ENCODE peak calls at places on chromosomes 11 and 22, in nine cellular contexts. G is heart right ventricle, D is prostate gland, O is uterus, W is AG09309, B is HL-60, P is psoas muscle, E is brain microvascular endothelial cell, L is coronary artery. R is an unnamed sample.

GRCh38 chr11:118572075-118572913 is at the start of gene ARCN1:
- DNase-seq in G (peak), D (peak), O (peak), W (no peak), B (peak), P (peak), E (peak), L (peak), R (no peak)

GRCh38 chr22:47351836-47352579 is 589.6 kb downstream of the TBC1D22A start:
- DNase-seq in G (no peak), D (no peak), O (no peak), W (no peak), B (no peak), P (no peak), E (no peak), L (peak), R (no peak)

GRCh38 chr11:37505406-37505805 is 907.4 kb upstream of the RAG2 start:
- DNase-seq in G (no peak), D (no peak), O (no peak), W (no peak), B (no peak), P (no peak), E (no peak), L (no peak), R (no peak)

GRCh38 chr11:1041936-1042608 is 5.6 kb upstream of the MUC6 start:
- DNase-seq in G (peak), D (no peak), O (no peak), W (no peak), B (no peak), P (peak), E (no peak), L (no peak), R (no peak)

GRCh38 chr11:46914363-46914762 is 4.0 kb downstream of the LRP4 start:
- DNase-seq in G (no peak), D (no peak), O (no peak), W (no peak), B (no peak), P (peak), E (peak), L (no peak), R (no peak)

GRCh38 chr11:92894197-92894596 is 75.3 kb upstream of the MTNR1B start:
- DNase-seq in G (no peak), D (no peak), O (no peak), W (no peak), B (no peak), P (no peak), E (no peak), L (no peak), R (no peak)

GRCh38 chr11:33690290-33691050 is 10.2 kb downstream of the C11orf91 start:
- DNase-seq in G (peak), D (no peak), O (peak), W (peak), B (no peak), P (peak), E (peak), L (peak), R (peak)

GRCh38 chr11:77051511-77051910 is 15.3 kb upstream of the CAPN5 start:
- DNase-seq in G (no peak), D (no peak), O (no peak), W (no peak), B (no peak), P (no peak), E (no peak), L (no peak), R (no peak)

GRCh38 chr11:117606807-117607206 is 190.2 kb downstream of the DSCAML1 start:
- DNase-seq in G (no peak), D (no peak), O (no peak), W (no peak), B (no peak), P (no peak), E (no peak), L (no peak), R (no peak)

GRCh38 chr11:36452987-36453386 is 57.1 kb downstream of the TRAF6 start:
- DNase-seq in G (no peak), D (no peak), O (no peak), W (no peak), B (no peak), P (no peak), E (no peak), L (no peak), R (no peak)

GRCh38 chr11:46050065-46050464 is 71.2 kb downstream of the PHF21A start:
- DNase-seq in G (no peak), D (peak), O (peak), W (peak), B (no peak), P (peak), E (peak), L (no peak), R (peak)

GRCh38 chr11:61671527-61671926 is 8.7 kb upstream of the DAGLA start:
- DNase-seq in G (no peak), D (no peak), O (no peak), W (no peak), B (no peak), P (no peak), E (no peak), L (no peak), R (no peak)

GRCh38 chr11:70233511-70233919 is 30.4 kb downstream of the FADD start:
- DNase-seq in G (no peak), D (no peak), O (no peak), W (peak), B (no peak), P (no peak), E (peak), L (no peak), R (peak)

GRCh38 chr11:77154381-77155081 is 26.5 kb downstream of the MYO7A start:
- DNase-seq in G (peak), D (no peak), O (no peak), W (no peak), B (peak), P (peak), E (no peak), L (no peak), R (no peak)

GRCh38 chr11:111195192-111195591 is 50.3 kb upstream of the POU2AF2 start:
- DNase-seq in G (no peak), D (no peak), O (no peak), W (no peak), B (no peak), P (no peak), E (no peak), L (no peak), R (no peak)

GRCh38 chr11:34650528-34650927 is 29.6 kb downstream of the EHF start:
- DNase-seq in G (no peak), D (no peak), O (no peak), W (no peak), B (no peak), P (no peak), E (no peak), L (no peak), R (no peak)

GRCh38 chr11:126164781-126165180 is 46.7 kb downstream of the RPUSD4 start:
- DNase-seq in G (no peak), D (no peak), O (no peak), W (no peak), B (no peak), P (no peak), E (no peak), L (no peak), R (no peak)

GRCh38 chr11:1888347-1888753 is 3.3 kb downstream of the PRR33 start:
- DNase-seq in G (peak), D (no peak), O (no peak), W (no peak), B (no peak), P (no peak), E (no peak), L (no peak), R (no peak)

GRCh38 chr11:10605941-10606381 is 37.5 kb upstream of the LYVE1 start:
- DNase-seq in G (peak), D (no peak), O (no peak), W (peak), B (peak), P (peak), E (peak), L (no peak), R (peak)

GRCh38 chr11:12537778-12538401 is 136.3 kb upstream of the TEAD1 start:
- DNase-seq in G (no peak), D (no peak), O (peak), W (no peak), B (no peak), P (peak), E (no peak), L (peak), R (no peak)

GRCh38 chr11:73381589-73381988 is 5.4 kb downstream of the RELT start:
- DNase-seq in G (no peak), D (no peak), O (no peak), W (no peak), B (no peak), P (no peak), E (no peak), L (no peak), R (no peak)

GRCh38 chr11:20156280-20156875 is 3.9 kb downstream of the DBX1 start:
- DNase-seq in G (no peak), D (no peak), O (no peak), W (no peak), B (no peak), P (peak), E (no peak), L (no peak), R (no peak)

GRCh38 chr11:116231540-116231939 is 541.2 kb downstream of the BUD13 start:
- DNase-seq in G (no peak), D (no peak), O (no peak), W (no peak), B (no peak), P (no peak), E (no peak), L (no peak), R (no peak)

GRCh38 chr22:36977401-36977861 is 41.8 kb downstream of the TST start:
- DNase-seq in G (peak), D (peak), O (peak), W (no peak), B (no peak), P (peak), E (peak), L (no peak), R (no peak)

GRCh38 chr11:19817265-19817851 is 104.7 kb downstream of the NAV2 start:
- DNase-seq in G (no peak), D (no peak), O (no peak), W (no peak), B (no peak), P (no peak), E (no peak), L (no peak), R (no peak)

GRCh38 chr11:8002676-8003075 is 15.5 kb downstream of the EIF3F start:
- DNase-seq in G (no peak), D (no peak), O (no peak), W (no peak), B (no peak), P (no peak), E (no peak), L (no peak), R (no peak)

GRCh38 chr11:113974741-113975470 is at the start of gene HTR3A:
- DNase-seq in G (peak), D (peak), O (peak), W (no peak), B (no peak), P (peak), E (no peak), L (no peak), R (no peak)

GRCh38 chr11:119339581-119340334 is 925 bp downstream of the C1QTNF5 start:
- DNase-seq in G (peak), D (no peak), O (peak), W (no peak), B (no peak), P (peak), E (no peak), L (no peak), R (no peak)

GRCh38 chr11:122105009-122105828 is 10.8 kb downstream of the BLID start:
- DNase-seq in G (no peak), D (no peak), O (no peak), W (no peak), B (no peak), P (no peak), E (no peak), L (no peak), R (no peak)

GRCh38 chr22:43126506-43127165 is 16.1 kb downstream of the BIK start:
- DNase-seq in G (no peak), D (no peak), O (no peak), W (peak), B (no peak), P (no peak), E (peak), L (no peak), R (peak)

GRCh38 chr11:11952036-11952435 is 56.4 kb downstream of the DKK3 start:
- DNase-seq in G (no peak), D (no peak), O (no peak), W (no peak), B (no peak), P (no peak), E (no peak), L (no peak), R (no peak)

GRCh38 chr11:31641477-31642062 is 132.0 kb downstream of the ELP4 start:
- DNase-seq in G (no peak), D (peak), O (no peak), W (no peak), B (no peak), P (no peak), E (no peak), L (no peak), R (no peak)

GRCh38 chr11:104672897-104673296 is 225.4 kb downstream of the CASP12 start:
- DNase-seq in G (no peak), D (no peak), O (no peak), W (no peak), B (no peak), P (no peak), E (no peak), L (no peak), R (no peak)

GRCh38 chr11:74327076-74327475 is 15.6 kb upstream of the P4HA3 start:
- DNase-seq in G (no peak), D (no peak), O (no peak), W (no peak), B (no peak), P (no peak), E (no peak), L (no peak), R (no peak)

GRCh38 chr11:63478896-63479295 is 12.1 kb downstream of the PLAAT5 start:
- DNase-seq in G (no peak), D (peak), O (peak), W (peak), B (peak), P (no peak), E (peak), L (no peak), R (peak)

GRCh38 chr11:2195756-2196088 is 24.1 kb upstream of the TH start:
- DNase-seq in G (no peak), D (no peak), O (no peak), W (no peak), B (no peak), P (no peak), E (no peak), L (no peak), R (no peak)

GRCh38 chr11:120303004-120303637 is 22.0 kb upstream of the TLCD5 start:
- DNase-seq in G (peak), D (peak), O (peak), W (peak), B (peak), P (peak), E (peak), L (no peak), R (no peak)

GRCh38 chr11:57792060-57792541 is 30.5 kb downstream of the CTNND1 start:
- DNase-seq in G (peak), D (peak), O (no peak), W (no peak), B (peak), P (peak), E (peak), L (no peak), R (no peak)

GRCh38 chr11:16807306-16807705 is 68.9 kb downstream of the C11orf58 start:
- DNase-seq in G (no peak), D (no peak), O (no peak), W (no peak), B (no peak), P (no peak), E (no peak), L (no peak), R (no peak)

GRCh38 chr22:27799334-27800249 is 2.0 kb downstream of the MN1 start:
- DNase-seq in G (peak), D (no peak), O (no peak), W (no peak), B (no peak), P (peak), E (no peak), L (no peak), R (no peak)
- H3K4me3 ChIP-seq in G (peak), D (peak), O (peak), W (peak), B (no peak), P (peak), E (peak), L (peak), R (peak)

GRCh38 chr11:18321991-18322711 is at the start of the genes GTF2H1 and HPS5:
- DNase-seq in G (peak), D (peak), O (peak), W (peak), B (peak), P (peak), E (peak), L (peak), R (peak)
- TF ChIP-seq CTCF in G (no peak), D (no peak), O (no peak), W (no peak), B (no peak), P (no peak), E (peak), L (no peak), R (no peak)

DNA sequence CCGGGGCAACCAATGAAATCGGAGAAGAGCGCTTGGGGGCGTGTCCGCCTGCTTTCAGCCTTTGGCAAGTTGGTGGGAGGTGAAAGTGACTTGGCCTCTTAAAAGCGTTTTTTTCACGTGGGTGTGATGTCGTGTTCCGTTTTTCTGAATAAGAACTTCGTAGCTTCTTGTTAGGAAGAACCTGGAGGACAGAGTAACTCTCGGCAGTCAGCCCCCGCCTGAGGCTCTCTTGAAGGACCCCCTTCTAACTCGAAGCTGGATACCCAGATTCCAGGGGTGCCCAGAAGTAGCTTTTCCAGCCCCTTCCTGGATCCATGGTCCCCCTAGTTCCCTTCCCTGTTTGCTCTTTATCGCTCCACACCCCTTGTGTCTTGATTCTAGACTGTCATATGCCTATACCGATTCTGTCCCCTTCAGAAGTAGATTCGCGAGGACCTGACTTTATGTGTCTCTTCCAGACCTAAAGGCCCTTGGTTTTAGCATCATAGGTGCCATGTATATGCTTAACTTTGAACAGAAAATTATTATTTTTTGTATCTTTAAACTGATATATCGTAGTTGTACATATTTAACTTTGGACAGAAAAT is 915 bp upstream of the OSBP start:
- DNase-seq in G (peak), D (no peak), O (no peak), W (no peak), B (no peak), P (no peak), E (no peak), L (no peak), R (no peak)
- H3K4me3 ChIP-seq in G (peak), D (peak), O (peak), W (peak), B (peak), P (peak), E (peak), L (peak), R (peak)

GRCh38 chr11:27697679-27698275 is 2.5 kb downstream of the BDNF start:
- DNase-seq in G (no peak), D (no peak), O (no peak), W (no peak), B (no peak), P (no peak), E (no peak), L (no peak), R (no peak)

GRCh38 chr11:27699926-27700350 is 317 bp downstream of the BDNF start:
- DNase-seq in G (no peak), D (no peak), O (no peak), W (no peak), B (no peak), P (no peak), E (no peak), L (no peak), R (no peak)

GRCh38 chr11:27700351-27701261 is at the start of gene BDNF:
- DNase-seq in G (no peak), D (no peak), O (no peak), W (no peak), B (no peak), P (peak), E (no peak), L (no peak), R (no peak)

GRCh38 chr11:27699242-27699925 is 871 bp downstream of the BDNF start:
- DNase-seq in G (no peak), D (no peak), O (no peak), W (no peak), B (no peak), P (no peak), E (no peak), L (no peak), R (no peak)

GRCh38 chr11:27698872-27699241 is 1.4 kb downstream of the BDNF start:
- DNase-seq in G (peak), D (peak), O (peak), W (peak), B (peak), P (peak), E (peak), L (peak), R (peak)
- TF ChIP-seq CTCF in G (peak), D (peak), O (peak), W (peak), B (peak), P (peak), E (peak), L (peak), R (peak)

DNA sequence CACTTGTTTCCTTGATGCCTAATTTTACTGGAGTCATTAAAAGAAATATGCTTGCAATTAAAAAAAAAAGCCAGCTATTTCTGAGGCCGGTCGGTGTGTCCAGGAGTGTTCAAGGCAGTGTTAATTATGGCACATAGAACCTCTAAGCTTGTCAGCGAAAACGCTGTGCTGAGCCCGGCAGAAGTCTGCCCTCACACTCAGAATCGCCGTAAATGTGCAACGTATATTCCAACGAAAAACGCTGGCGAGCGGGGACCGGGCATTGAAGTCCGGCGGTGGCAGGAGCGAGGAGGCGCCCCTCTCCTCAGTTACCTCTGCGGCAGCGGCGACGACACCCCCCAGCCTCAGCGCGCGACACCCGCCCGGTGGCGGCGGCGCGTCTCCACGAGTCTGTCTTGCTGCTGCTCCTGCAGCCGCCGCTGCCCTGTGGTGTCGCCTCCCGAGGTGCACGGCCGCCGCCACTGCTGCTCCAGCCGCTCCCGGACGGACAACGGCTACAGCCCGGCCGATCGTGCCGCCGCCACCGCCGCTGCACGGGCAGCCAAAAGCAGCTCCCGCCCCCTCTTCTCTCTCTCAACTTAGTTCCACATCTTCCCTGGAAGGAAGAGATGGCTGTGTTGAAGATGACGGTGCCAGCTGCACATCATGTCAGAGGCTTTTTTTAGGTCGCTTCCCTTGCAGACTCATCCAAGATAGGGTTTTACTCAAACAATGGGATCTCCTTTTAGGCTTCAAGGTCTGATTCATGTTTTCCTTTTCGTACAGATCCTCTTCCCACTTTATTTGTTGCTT is 56.0 kb downstream of the JAM3 start:
- DNase-seq in G (peak), D (peak), O (peak), W (no peak), B (no peak), P (peak), E (peak), L (no peak), R (no peak)
- H3K4me3 ChIP-seq in G (peak), D (peak), O (peak), W (peak), B (no peak), P (peak), E (peak), L (peak), R (peak)

R was measured in AG04449.